ENCODE peak calls at places on chromosomes 2 and 18, in nine cellular contexts. H, N, Y, A, M, D, L, P and K are unnamed samples.
A peak's percentile ranks its signal among the peaks of the same experiment; 100 is the strongest.

GRCh38 chr2:188497736-188498135 is 206.1 kb downstream of the GULP1 start:
- DNase-seq in H (no peak), N (no peak), Y (no peak), A (no peak), M (no peak), D (no peak), L (no peak), P (no peak), K (no peak)

GRCh38 chr2:96907405-96908041 is 37.6 kb upstream of the SEMA4C start:
- DNase-seq in H (no peak), N (peak; percentile 94), Y (peak; percentile 24), A (peak; percentile 63), M (no peak), D (no peak), L (peak; percentile 78), P (peak; percentile 92), K (no peak)

GRCh38 chr2:238948765-238949641 is 101.1 kb downstream of the TWIST2 start:
- DNase-seq in H (peak; percentile 41), N (no peak), Y (peak; percentile 67), A (no peak), M (no peak), D (no peak), L (peak; percentile 2), P (no peak), K (peak; percentile 27)

GRCh38 chr2:104746299-104746698 is 107.6 kb upstream of the POU3F3 start:
- DNase-seq in H (no peak), N (no peak), Y (no peak), A (no peak), M (no peak), D (no peak), L (no peak), P (no peak), K (no peak)

GRCh38 chr2:184765048-184765881 is 166.9 kb downstream of the ZNF804A start:
- DNase-seq in H (peak; percentile 40), N (peak; percentile 20), Y (no peak), A (no peak), M (no peak), D (no peak), L (no peak), P (no peak), K (no peak)

GRCh38 chr2:54404270-54404669 is 51.9 kb upstream of the SPTBN1 start:
- DNase-seq in H (no peak), N (no peak), Y (peak; percentile 58), A (no peak), M (peak; percentile 6), D (no peak), L (no peak), P (no peak), K (no peak)

GRCh38 chr2:9770308-9771100 is 72.8 kb upstream of the TAF1B start:
- DNase-seq in H (no peak), N (no peak), Y (peak; percentile 71), A (peak; percentile 74), M (peak; percentile 82), D (peak; percentile 52), L (peak; percentile 82), P (peak; percentile 74), K (peak; percentile 62)

GRCh38 chr2:205914198-205914597 is 171.8 kb downstream of the INO80D start:
- DNase-seq in H (no peak), N (no peak), Y (no peak), A (no peak), M (no peak), D (no peak), L (no peak), P (no peak), K (no peak)

GRCh38 chr2:114127372-114127771 is 237.5 kb downstream of the ACTR3 start:
- DNase-seq in H (no peak), N (no peak), Y (peak; percentile 42), A (no peak), M (no peak), D (no peak), L (no peak), P (no peak), K (no peak)

GRCh38 chr2:220781622-220782241 is 790.4 kb downstream of the EPHA4 start:
- DNase-seq in H (no peak), N (no peak), Y (peak; percentile 83), A (no peak), M (no peak), D (no peak), L (no peak), P (no peak), K (no peak)

GRCh38 chr2:172456002-172456401 is 28.6 kb downstream of the ITGA6 start:
- DNase-seq in H (no peak), N (no peak), Y (no peak), A (peak; percentile 61), M (no peak), D (peak; percentile 63), L (no peak), P (no peak), K (no peak)

GRCh38 chr2:132416080-132416911 is at the start of gene GPR39:
- DNase-seq in H (no peak), N (peak; percentile 96), Y (peak; percentile 96), A (peak; percentile 94), M (peak; percentile 97), D (peak; percentile 97), L (peak; percentile 12), P (peak; percentile 33), K (peak; percentile 97)

GRCh38 chr2:7992612-7993596 is 689.0 kb upstream of the ID2 start:
- DNase-seq in H (no peak), N (no peak), Y (peak; percentile 49), A (no peak), M (no peak), D (no peak), L (no peak), P (no peak), K (peak; percentile 35)

GRCh38 chr18:58955738-58956137 is 91.1 kb downstream of the ZNF532 start:
- DNase-seq in H (no peak), N (no peak), Y (no peak), A (no peak), M (no peak), D (no peak), L (peak; percentile 54), P (peak; percentile 29), K (no peak)

GRCh38 chr2:58240595-58240937 is 559 bp downstream of the FANCL start:
- DNase-seq in H (no peak), N (no peak), Y (no peak), A (no peak), M (no peak), D (no peak), L (no peak), P (no peak), K (no peak)

GRCh38 chr18:48293954-48294893 is 115.0 kb downstream of the ZBTB7C start:
- DNase-seq in H (peak; percentile 64), N (no peak), Y (no peak), A (no peak), M (no peak), D (no peak), L (no peak), P (no peak), K (no peak)

GRCh38 chr2:88959480-88960204 is 268.2 kb downstream of the RPIA start:
- DNase-seq in H (no peak), N (no peak), Y (peak; percentile 12), A (no peak), M (peak; percentile 35), D (no peak), L (no peak), P (no peak), K (no peak)

GRCh38 chr2:97747716-97748115 is 34.3 kb downstream of the ZAP70 start:
- DNase-seq in H (no peak), N (no peak), Y (no peak), A (no peak), M (no peak), D (no peak), L (no peak), P (no peak), K (no peak)

GRCh38 chr2:233982421-233983121 is 65.4 kb downstream of the TRPM8 start:
- DNase-seq in H (no peak), N (no peak), Y (peak; percentile 94), A (no peak), M (peak; percentile 47), D (peak; percentile 56), L (no peak), P (no peak), K (peak; percentile 91)

GRCh38 chr2:33949371-33949770 is 350.3 kb upstream of the FAM98A start:
- DNase-seq in H (no peak), N (no peak), Y (no peak), A (no peak), M (no peak), D (no peak), L (no peak), P (no peak), K (no peak)

GRCh38 chr2:228446732-228447131 is 265.2 kb upstream of the SPHKAP start:
- DNase-seq in H (no peak), N (no peak), Y (no peak), A (no peak), M (no peak), D (no peak), L (peak; percentile 7), P (no peak), K (no peak)

GRCh38 chr2:62718225-62718822 is 12.8 kb downstream of the EHBP1 start:
- DNase-seq in H (no peak), N (no peak), Y (no peak), A (no peak), M (no peak), D (no peak), L (no peak), P (no peak), K (no peak)

GRCh38 chr2:224574423-224575084 is 10.6 kb downstream of the CUL3 start:
- DNase-seq in H (no peak), N (no peak), Y (no peak), A (no peak), M (no peak), D (no peak), L (no peak), P (no peak), K (no peak)
- H3K4me3 ChIP-seq in H (no peak overlapping the region), N (no peak overlapping the region), Y (no peak overlapping the region), A (no peak overlapping the region), M (no peak overlapping the region), D (no peak overlapping the region), L (no peak overlapping the region), P (no peak overlapping the region), K (no peak overlapping the region)

DNA sequence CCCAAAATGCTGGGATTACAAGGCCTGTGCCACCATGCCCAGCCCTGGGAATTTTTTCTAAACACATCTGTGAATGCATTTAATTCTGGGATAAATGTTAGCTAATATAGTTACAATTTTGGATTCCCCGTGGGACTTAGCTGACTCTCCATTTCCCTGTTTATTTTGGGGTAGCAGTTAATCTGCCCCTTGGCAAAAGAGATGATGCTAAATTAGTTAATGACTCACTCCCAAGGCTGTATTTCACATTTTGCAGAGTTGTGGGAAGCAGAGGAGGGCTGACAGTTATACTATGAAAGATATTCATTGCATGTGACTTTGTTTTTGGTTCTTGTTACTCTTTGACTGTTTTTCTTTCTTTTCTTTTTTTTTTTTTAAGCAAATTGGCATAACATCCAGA is 3.2 kb downstream of the MTHFD2 start:
- DNase-seq in H (no peak), N (no peak), Y (peak; percentile 66), A (no peak), M (no peak), D (no peak), L (peak; percentile 19), P (peak; percentile 44), K (no peak)
- H3K4me1 ChIP-seq in H (peaks cover 31% of the 10 kb centered on the region), N (peaks cover 8% of the 10 kb centered on the region), Y (peaks cover 12% of the 10 kb centered on the region), A (peaks cover 9% of the 10 kb centered on the region), M (peaks cover 70% of the 10 kb centered on the region), D (peaks cover 63% of the 10 kb centered on the region), L (peaks cover 12% of the 10 kb centered on the region), P (peaks cover 69% of the 10 kb centered on the region), K (peaks cover 14% of the 10 kb centered on the region)

GRCh38 chr2:237648016-237648381 is 20.6 kb downstream of the LRRFIP1 start:
- DNase-seq in H (no peak), N (no peak), Y (no peak), A (no peak), M (no peak), D (no peak), L (no peak), P (no peak), K (no peak)
- H3K27ac ChIP-seq in H (no peak overlapping the region), N (no peak overlapping the region), Y (no peak overlapping the region), A (no peak overlapping the region), M (no peak overlapping the region), D (no peak overlapping the region), L (no peak overlapping the region), P (peak overlapping the region; percentile 19), K (peak overlapping the region; percentile 58)

GRCh38 chr2:191679818-191680600 is 2.1 kb downstream of the NABP1 start:
- DNase-seq in H (no peak), N (no peak), Y (peak; percentile 93), A (no peak), M (peak; percentile 75), D (no peak), L (no peak), P (no peak), K (no peak)
- H3K4me3 ChIP-seq in H (peak overlapping the region; percentile 63), N (peak overlapping the region; percentile 48), Y (peak overlapping the region; percentile 73), A (no peak overlapping the region), M (peak overlapping the region; percentile 71), D (peak overlapping the region; percentile 75), L (no peak overlapping the region), P (no peak overlapping the region), K (peak overlapping the region; percentile 52)